ENCODE peak calls at places on chromosomes 12 and 14, in six cellular contexts. K is adipocyte; R is stromal cell of bone marrow; F is stimulated activated CD8-positive, alpha-beta memory T cell treated with anti-CD3 and anti-CD28 coated beads, Interleukin-4, amount 100 ng/mL, for 24 hours; B is uterus; A is RWPE1. C is an unnamed sample.

GRCh38 chr12:27515671-27516070 is 8.3 kb upstream of the PPFIBP1 start:
- DNase-seq in K (no peak), R (no peak), F (no peak), B (no peak), A (no peak), C (no peak)

GRCh38 chr12:56338643-56339422 is at the start of gene IL23A:
- DNase-seq in K (no peak), R (no peak), F (peak), B (no peak), A (peak), C (no peak)

GRCh38 chr14:24483604-24484252 is 24.3 kb downstream of the CMA1 start:
- DNase-seq in K (no peak), R (no peak), F (no peak), B (no peak), A (no peak), C (no peak)

GRCh38 chr12:87820524-87821194 is 208.5 kb downstream of the C12orf50 start:
- DNase-seq in K (peak), R (no peak), F (no peak), B (no peak), A (peak), C (no peak)

GRCh38 chr12:18864900-18865561 is 127.1 kb downstream of the CAPZA3 start:
- DNase-seq in K (peak), R (peak), F (no peak), B (no peak), A (peak), C (no peak)

GRCh38 chr12:48110691-48111315 is 4.9 kb upstream of the SENP1 start:
- DNase-seq in K (no peak), R (no peak), F (no peak), B (no peak), A (peak), C (no peak)

GRCh38 chr12:51401486-51401885 is 10.3 kb upstream of the GALNT6 start:
- DNase-seq in K (no peak), R (no peak), F (no peak), B (no peak), A (no peak), C (no peak)

GRCh38 chr12:132451172-132451835 is 38.6 kb upstream of the FBRSL1 start:
- DNase-seq in K (no peak), R (no peak), F (no peak), B (no peak), A (no peak), C (no peak)

GRCh38 chr12:103640410-103640809 is 53.3 kb downstream of the STAB2 start:
- DNase-seq in K (no peak), R (no peak), F (no peak), B (no peak), A (no peak), C (no peak)

GRCh38 chr14:81582420-81582819 is 48.8 kb upstream of the SEL1L start:
- DNase-seq in K (peak), R (no peak), F (no peak), B (no peak), A (no peak), C (no peak)

GRCh38 chr14:75096959-75097358 is 27.5 kb downstream of the ZC2HC1C start:
- DNase-seq in K (no peak), R (no peak), F (no peak), B (no peak), A (no peak), C (no peak)

GRCh38 chr12:45427042-45427441 is 211.1 kb downstream of the ANO6 start:
- DNase-seq in K (no peak), R (no peak), F (no peak), B (no peak), A (no peak), C (no peak)

GRCh38 chr12:84270470-84271140 is 642.0 kb downstream of the SLC6A15 start:
- DNase-seq in K (no peak), R (no peak), F (no peak), B (no peak), A (no peak), C (no peak)

GRCh38 chr12:29153231-29153630 is 4.2 kb downstream of the FAR2 start:
- DNase-seq in K (no peak), R (no peak), F (no peak), B (no peak), A (no peak), C (no peak)

GRCh38 chr12:2582631-2583616 is 211.8 kb upstream of the FKBP4 start:
- DNase-seq in K (peak), R (peak), F (peak), B (peak), A (peak), C (peak)

GRCh38 chr12:132362966-132363660 is 33.7 kb upstream of the GALNT9 start:
- DNase-seq in K (no peak), R (no peak), F (no peak), B (no peak), A (no peak), C (no peak)

GRCh38 chr14:41922014-41922413 is 315.3 kb downstream of the LRFN5 start:
- DNase-seq in K (peak), R (peak), F (no peak), B (no peak), A (no peak), C (no peak)

C was measured in amniotic stem cell.